ENCODE peak calls at places on chromosomes 7 and 10, in six cellular contexts. F is prostate gland, Q is HFFc6, G is caudate nucleus, S is GM18507, R is MCF 10A. M is an unnamed sample.

GRCh38 chr10:128049226-128050010 is 76.8 kb downstream of the MKI67 start:
- DNase-seq in F (no peak), G (no peak), Q (no peak), R (no peak), S (no peak), M (no peak)

GRCh38 chr10:114874827-114875541 is 53.4 kb downstream of the FHIP2A start:
- DNase-seq in Q (no peak), G (no peak), S (no peak), R (no peak), F (no peak), M (no peak)

GRCh38 chr7:92633211-92633906 is 43.2 kb upstream of the FAM133B start:
- DNase-seq in F (peak; percentile 38), R (peak; percentile 90), S (no peak), Q (peak; percentile 91), G (no peak), M (no peak)

GRCh38 chr10:78545756-78546155 is 512.1 kb downstream of the RPS24 start:
- DNase-seq in G (no peak), R (no peak), S (no peak), F (no peak), Q (no peak), M (no peak)

GRCh38 chr10:97025613-97026242 is 160.0 kb downstream of the SLIT1 start:
- DNase-seq in R (peak; percentile 76), Q (peak; percentile 12), F (peak; percentile 50), S (no peak), G (peak; percentile 24), M (peak; percentile 46)

GRCh38 chr7:48454750-48455192 is 283.5 kb downstream of the ABCA13 start:
- DNase-seq in S (no peak), R (no peak), G (no peak), Q (no peak), F (no peak), M (no peak)

GRCh38 chr7:7909376-7909775 is 59.2 kb upstream of the GLCCI1 start:
- DNase-seq in R (no peak), Q (no peak), S (no peak), G (no peak), F (no peak), M (no peak)

GRCh38 chr10:72079356-72079755 is 9.0 kb downstream of the SPOCK2 start:
- DNase-seq in Q (no peak), R (no peak), S (no peak), F (no peak), G (no peak), M (no peak)

GRCh38 chr7:121484089-121484763 is 88.1 kb upstream of the FAM3C start:
- DNase-seq in S (no peak), R (no peak), F (no peak), Q (no peak), G (no peak), M (no peak)

GRCh38 chr10:58177362-58177947 is 90.2 kb downstream of the IPMK start:
- DNase-seq in F (no peak), Q (no peak), R (peak; percentile 38), G (no peak), S (no peak), M (no peak)

GRCh38 chr7:36210542-36210941 is 57.5 kb downstream of the EEPD1 start:
- DNase-seq in R (no peak), G (no peak), F (no peak), S (no peak), Q (no peak), M (no peak)

GRCh38 chr10:48464121-48464870 is 140.6 kb downstream of the ARHGAP22 start:
- DNase-seq in Q (no peak), S (no peak), G (no peak), F (no peak), R (no peak), M (no peak)

GRCh38 chr10:63275094-63275493 is 142.0 kb downstream of the NRBF2 start:
- DNase-seq in S (no peak), F (no peak), G (no peak), R (no peak), Q (no peak), M (no peak)

M was measured in GM12864.